ENCODE peak calls at places on chromosome 14, in seven cellular contexts. One of them, this sample, is unnamed.
A peak's percentile ranks its signal among the peaks of the same experiment; 100 is the strongest.

GRCh38 chr14:60089201-60089600 is 2.5 kb upstream of the PCNX4 start:
- DNase-seq in pancreas: no peak
- DNase-seq in ovary: no peak
- DNase-seq in lung: no peak
- DNase-seq in CD8-positive, alpha-beta memory T cell: no peak
- DNase-seq in IMR-90: no peak
- DNase-seq in substantia nigra: no peak
- DNase-seq in this sample: no peak

GRCh38 chr14:71169028-71169427 is 261.8 kb downstream of the PCNX1 start:
- DNase-seq in ovary: no peak
- DNase-seq in CD8-positive, alpha-beta memory T cell: no peak
- DNase-seq in substantia nigra: no peak
- DNase-seq in IMR-90: no peak
- DNase-seq in pancreas: no peak
- DNase-seq in lung: no peak
- DNase-seq in this sample: no peak

GRCh38 chr14:74401504-74402241 is 24.3 kb downstream of the SYNDIG1L start:
- DNase-seq in substantia nigra: no peak
- DNase-seq in ovary: no peak
- DNase-seq in lung: no peak
- DNase-seq in IMR-90: no peak
- DNase-seq in CD8-positive, alpha-beta memory T cell: peak; percentile 56
- DNase-seq in pancreas: no peak
- DNase-seq in this sample: no peak

GRCh38 chr14:55418411-55418810 is 6.8 kb upstream of the ATG14 start:
- DNase-seq in lung: no peak
- DNase-seq in IMR-90: no peak
- DNase-seq in substantia nigra: no peak
- DNase-seq in pancreas: no peak
- DNase-seq in ovary: no peak
- DNase-seq in CD8-positive, alpha-beta memory T cell: no peak
- DNase-seq in this sample: no peak

GRCh38 chr14:69985456-69985855 is 106.2 kb downstream of the SMOC1 start:
- DNase-seq in lung: no peak
- DNase-seq in IMR-90: peak; percentile 87
- DNase-seq in ovary: no peak
- DNase-seq in CD8-positive, alpha-beta memory T cell: no peak
- DNase-seq in pancreas: no peak
- DNase-seq in substantia nigra: no peak
- DNase-seq in this sample: no peak

GRCh38 chr14:77554207-77554606 is 55.6 kb upstream of the ISM2 start:
- DNase-seq in IMR-90: no peak
- DNase-seq in pancreas: no peak
- DNase-seq in ovary: no peak
- DNase-seq in lung: no peak
- DNase-seq in substantia nigra: no peak
- DNase-seq in CD8-positive, alpha-beta memory T cell: no peak
- DNase-seq in this sample: no peak

GRCh38 chr14:76810953-76811400 is 1.7 kb downstream of the ANGEL1 start:
- DNase-seq in ovary: no peak
- DNase-seq in pancreas: no peak
- DNase-seq in IMR-90: peak; percentile 34
- DNase-seq in CD8-positive, alpha-beta memory T cell: no peak
- DNase-seq in lung: no peak
- DNase-seq in substantia nigra: peak; percentile 44
- DNase-seq in this sample: no peak

GRCh38 chr14:45526715-45527549 is 273.9 kb upstream of the MIS18BP1 start:
- DNase-seq in CD8-positive, alpha-beta memory T cell: no peak
- DNase-seq in ovary: no peak
- DNase-seq in substantia nigra: no peak
- DNase-seq in pancreas: peak; percentile 59
- DNase-seq in lung: no peak
- DNase-seq in IMR-90: no peak
- DNase-seq in this sample: no peak

GRCh38 chr14:31954991-31955390 is 122.1 kb upstream of the ARHGAP5 start:
- DNase-seq in substantia nigra: no peak
- DNase-seq in lung: no peak
- DNase-seq in IMR-90: peak; percentile 18
- DNase-seq in ovary: no peak
- DNase-seq in pancreas: no peak
- DNase-seq in CD8-positive, alpha-beta memory T cell: no peak
- DNase-seq in this sample: no peak

GRCh38 chr14:101839236-101839635 is 77.7 kb downstream of the PPP2R5C start:
- DNase-seq in lung: no peak
- DNase-seq in CD8-positive, alpha-beta memory T cell: no peak
- DNase-seq in IMR-90: no peak
- DNase-seq in ovary: no peak
- DNase-seq in pancreas: no peak
- DNase-seq in substantia nigra: no peak
- DNase-seq in this sample: no peak

GRCh38 chr14:101874001-101874400 is 90.4 kb upstream of the DYNC1H1 start:
- DNase-seq in CD8-positive, alpha-beta memory T cell: no peak
- DNase-seq in ovary: no peak
- DNase-seq in substantia nigra: no peak
- DNase-seq in IMR-90: no peak
- DNase-seq in pancreas: no peak
- DNase-seq in lung: no peak
- DNase-seq in this sample: no peak

GRCh38 chr14:75198291-75198933 is 22.0 kb upstream of the TMED10 start:
- DNase-seq in substantia nigra: peak; percentile 5
- DNase-seq in pancreas: peak; percentile 86
- DNase-seq in lung: no peak
- DNase-seq in IMR-90: no peak
- DNase-seq in CD8-positive, alpha-beta memory T cell: no peak
- DNase-seq in ovary: no peak
- DNase-seq in this sample: no peak

GRCh38 chr14:50012644-50013043 is 103.7 kb downstream of the VCPKMT start:
- DNase-seq in ovary: no peak
- DNase-seq in CD8-positive, alpha-beta memory T cell: no peak
- DNase-seq in substantia nigra: no peak
- DNase-seq in IMR-90: peak; percentile 78
- DNase-seq in lung: no peak
- DNase-seq in pancreas: no peak
- DNase-seq in this sample: no peak

GRCh38 chr14:47365248-47365647 is 310.2 kb downstream of the MDGA2 start:
- DNase-seq in CD8-positive, alpha-beta memory T cell: no peak
- DNase-seq in pancreas: no peak
- DNase-seq in ovary: no peak
- DNase-seq in lung: no peak
- DNase-seq in substantia nigra: peak; percentile 35
- DNase-seq in IMR-90: no peak
- DNase-seq in this sample: no peak

GRCh38 chr14:94213021-94213420 is 38.9 kb downstream of the PPP4R4 start:
- DNase-seq in CD8-positive, alpha-beta memory T cell: no peak
- DNase-seq in substantia nigra: no peak
- DNase-seq in pancreas: no peak
- DNase-seq in ovary: no peak
- DNase-seq in lung: no peak
- DNase-seq in IMR-90: peak; percentile 34
- DNase-seq in this sample: no peak

GRCh38 chr14:92928961-92929688 is 6.2 kb downstream of the CHGA start:
- DNase-seq in pancreas: peak; percentile 61
- DNase-seq in ovary: no peak
- DNase-seq in substantia nigra: no peak
- DNase-seq in lung: no peak
- DNase-seq in CD8-positive, alpha-beta memory T cell: no peak
- DNase-seq in IMR-90: no peak
- DNase-seq in this sample: peak; percentile 45

GRCh38 chr14:77470192-77470870 is 12.4 kb downstream of the AHSA1 start:
- DNase-seq in pancreas: no peak
- DNase-seq in IMR-90: no peak
- DNase-seq in CD8-positive, alpha-beta memory T cell: no peak
- DNase-seq in ovary: no peak
- DNase-seq in substantia nigra: no peak
- DNase-seq in lung: no peak
- DNase-seq in this sample: no peak

GRCh38 chr14:101132051-101132541 is 228.6 kb upstream of the RTL1 start:
- DNase-seq in lung: peak; percentile 24
- DNase-seq in CD8-positive, alpha-beta memory T cell: no peak
- DNase-seq in IMR-90: no peak
- DNase-seq in pancreas: peak; percentile 29
- DNase-seq in substantia nigra: no peak
- DNase-seq in ovary: peak; percentile 13
- DNase-seq in this sample: no peak

DNA sequence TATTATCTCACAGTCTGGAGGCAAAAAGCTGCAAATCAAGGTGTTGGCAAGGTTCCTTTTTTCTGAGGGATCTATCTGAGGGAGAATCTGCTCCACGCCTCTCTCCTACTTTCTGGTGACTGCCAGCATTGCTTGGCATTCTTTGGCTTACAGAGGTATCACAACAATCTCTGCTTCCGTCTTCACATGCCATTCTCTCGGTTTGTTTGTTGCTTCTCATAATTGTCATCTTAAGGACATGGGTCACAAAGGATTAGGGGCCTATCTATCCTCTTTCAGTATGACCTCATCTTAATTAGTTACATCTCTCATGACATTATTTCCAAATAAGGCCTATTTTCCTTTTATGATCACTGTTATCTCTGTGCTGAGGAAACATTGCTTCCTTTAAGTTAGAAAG is 345.0 kb downstream of the FOXG1 start:
- DNase-seq in IMR-90: no peak
- DNase-seq in lung: no peak
- DNase-seq in pancreas: no peak
- DNase-seq in ovary: no peak
- DNase-seq in CD8-positive, alpha-beta memory T cell: no peak
- DNase-seq in substantia nigra: no peak
- DNase-seq in this sample: no peak
- H3K27ac ChIP-seq in IMR-90: no peak overlapping the region
- H3K27ac ChIP-seq in lung: no peak overlapping the region
- H3K27ac ChIP-seq in pancreas: no peak overlapping the region
- H3K27ac ChIP-seq in ovary: no peak overlapping the region
- H3K27ac ChIP-seq in CD8-positive, alpha-beta memory T cell: no peak overlapping the region
- H3K27ac ChIP-seq in substantia nigra: no peak overlapping the region
- H3K27ac ChIP-seq in this sample: no peak overlapping the region

GRCh38 chr14:58638231-58639205 is 756 bp downstream of the DACT1 start:
- DNase-seq in IMR-90: peak; percentile 30
- DNase-seq in CD8-positive, alpha-beta memory T cell: no peak
- DNase-seq in substantia nigra: no peak
- DNase-seq in ovary: peak; percentile 58
- DNase-seq in pancreas: peak; percentile 78
- DNase-seq in lung: no peak
- DNase-seq in this sample: peak; percentile 38
- H3K27ac ChIP-seq in IMR-90: peak overlapping the region; percentile 81
- H3K27ac ChIP-seq in CD8-positive, alpha-beta memory T cell: no peak overlapping the region
- H3K27ac ChIP-seq in substantia nigra: peak overlapping the region; percentile 66
- H3K27ac ChIP-seq in ovary: peak overlapping the region; percentile 97
- H3K27ac ChIP-seq in pancreas: no peak overlapping the region
- H3K27ac ChIP-seq in lung: peak overlapping the region; percentile 76
- H3K27ac ChIP-seq in this sample: peak overlapping the region; percentile 78

GRCh38 chr14:88503754-88504406 is 50.9 kb downstream of the PTPN21 start:
- DNase-seq in IMR-90: no peak
- DNase-seq in ovary: no peak
- DNase-seq in substantia nigra: no peak
- DNase-seq in pancreas: no peak
- DNase-seq in CD8-positive, alpha-beta memory T cell: no peak
- DNase-seq in lung: no peak
- DNase-seq in this sample: no peak

GRCh38 chr14:88502740-88503139 is 52.1 kb downstream of the PTPN21 start:
- DNase-seq in substantia nigra: no peak
- DNase-seq in ovary: no peak
- DNase-seq in IMR-90: peak; percentile 59
- DNase-seq in CD8-positive, alpha-beta memory T cell: no peak
- DNase-seq in pancreas: no peak
- DNase-seq in lung: no peak
- DNase-seq in this sample: no peak

GRCh38 chr14:88505621-88506020 is 49.2 kb downstream of the PTPN21 start:
- DNase-seq in ovary: no peak
- DNase-seq in IMR-90: no peak
- DNase-seq in pancreas: no peak
- DNase-seq in CD8-positive, alpha-beta memory T cell: no peak
- DNase-seq in lung: no peak
- DNase-seq in substantia nigra: no peak
- DNase-seq in this sample: no peak

GRCh38 chr14:88504602-88505001 is 50.2 kb downstream of the PTPN21 start:
- DNase-seq in IMR-90: no peak
- DNase-seq in CD8-positive, alpha-beta memory T cell: no peak
- DNase-seq in lung: no peak
- DNase-seq in substantia nigra: no peak
- DNase-seq in ovary: no peak
- DNase-seq in pancreas: no peak
- DNase-seq in this sample: no peak

DNA sequence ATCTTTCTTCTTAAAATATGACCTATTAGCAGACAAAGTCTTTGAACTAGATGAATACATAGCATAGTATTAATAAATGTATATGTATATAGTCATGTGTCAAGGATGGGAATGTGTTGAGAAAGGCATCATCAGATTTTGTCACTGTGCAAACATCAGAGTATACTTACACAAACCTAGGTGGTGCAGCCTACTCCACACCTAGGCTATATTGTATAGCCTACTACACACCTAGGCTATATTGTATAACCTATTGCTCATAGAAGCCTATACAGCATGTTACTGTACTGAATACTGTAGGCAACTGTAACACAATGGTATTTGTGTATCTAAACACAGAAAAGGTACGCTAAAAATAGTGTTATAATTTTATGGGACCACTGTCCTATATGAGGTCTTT is 47.6 kb downstream of the PTPN21 start:
- DNase-seq in CD8-positive, alpha-beta memory T cell: no peak
- DNase-seq in substantia nigra: no peak
- DNase-seq in ovary: no peak
- DNase-seq in pancreas: no peak
- DNase-seq in lung: no peak
- DNase-seq in IMR-90: no peak
- DNase-seq in this sample: no peak
- H3K27ac ChIP-seq in CD8-positive, alpha-beta memory T cell: no peak overlapping the region
- H3K27ac ChIP-seq in substantia nigra: no peak overlapping the region
- H3K27ac ChIP-seq in ovary: no peak overlapping the region
- H3K27ac ChIP-seq in pancreas: no peak overlapping the region
- H3K27ac ChIP-seq in lung: no peak overlapping the region
- H3K27ac ChIP-seq in IMR-90: no peak overlapping the region
- H3K27ac ChIP-seq in this sample: no peak overlapping the region

DNA sequence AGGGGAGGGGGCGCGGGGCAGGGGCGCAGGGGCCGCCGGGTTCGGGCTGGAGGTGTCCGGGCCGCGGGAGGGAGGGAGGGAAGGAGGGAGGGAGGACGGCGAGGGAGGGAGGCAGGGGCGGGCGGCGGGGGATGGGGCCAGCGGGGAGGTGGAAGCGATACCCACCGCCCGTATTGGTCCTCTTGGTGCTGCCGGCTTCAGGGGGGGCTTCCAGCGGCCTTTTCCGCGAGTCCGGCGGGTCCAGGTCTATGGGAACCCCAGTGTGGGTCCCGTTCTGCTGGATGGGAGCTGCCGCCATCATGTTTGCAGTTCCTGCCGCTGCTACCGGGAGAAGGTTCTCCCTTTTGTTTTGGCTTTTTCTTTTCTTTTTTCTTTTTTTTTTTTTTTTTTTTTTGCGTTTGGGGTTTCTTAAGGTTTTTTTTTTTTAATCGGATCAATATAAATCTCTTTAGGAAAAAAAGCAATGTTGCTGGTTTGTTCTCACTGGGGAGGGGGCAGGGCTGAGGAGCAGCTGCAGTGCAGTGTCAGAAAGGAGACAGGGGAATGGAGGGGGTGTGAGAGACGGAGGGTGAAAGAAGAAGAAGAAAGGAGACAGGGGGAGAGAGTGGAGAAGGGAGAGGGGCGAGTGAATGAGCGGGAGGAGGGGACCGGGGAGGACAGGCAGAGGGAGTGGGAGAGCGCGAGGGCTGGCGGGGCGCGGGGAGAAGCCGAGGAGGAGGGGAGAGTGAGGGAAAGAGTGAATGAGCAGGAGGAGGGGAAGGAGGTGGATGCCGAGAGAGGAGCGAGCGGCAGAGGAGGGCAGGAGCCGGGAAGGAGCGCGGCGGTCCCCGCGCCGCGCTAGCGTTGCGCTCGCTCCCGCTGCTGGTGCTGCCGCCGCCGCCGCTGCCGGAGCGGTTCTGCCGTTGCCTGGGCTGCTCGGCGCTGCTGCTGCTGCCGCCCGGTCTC is at the start of gene NOVA1:
- DNase-seq in ovary: peak; percentile 59
- DNase-seq in CD8-positive, alpha-beta memory T cell: no peak
- DNase-seq in IMR-90: no peak
- DNase-seq in substantia nigra: peak; percentile 64
- DNase-seq in pancreas: peak; percentile 75
- DNase-seq in lung: no peak
- DNase-seq in this sample: peak; percentile 52
- H3K27ac ChIP-seq in ovary: peak within 1 kb of the TSS; percentile 91
- H3K27ac ChIP-seq in CD8-positive, alpha-beta memory T cell: no peak within 1 kb of the TSS
- H3K27ac ChIP-seq in IMR-90: peak within 1 kb of the TSS; percentile 74
- H3K27ac ChIP-seq in substantia nigra: peak within 1 kb of the TSS; percentile 94
- H3K27ac ChIP-seq in pancreas: no peak within 1 kb of the TSS
- H3K27ac ChIP-seq in lung: peak within 1 kb of the TSS; percentile 89
- H3K27ac ChIP-seq in this sample: peak within 1 kb of the TSS; percentile 43

This sample was measured in right lobe of liver.